ENCODE peak calls at places on chromosomes 12 and 14, in five cellular contexts. M is astrocyte of the spinal cord, N is IMR-90, T is NB4, O is A549. W is an unnamed sample.

GRCh38 chr14:91649930-91650329 is 82.0 kb downstream of the CATSPERB start:
- DNase-seq in T (peak; percentile 30), N (peak; percentile 49), O (peak; percentile 43), M (peak; percentile 16), W (no peak)

GRCh38 chr12:28631831-28632230 is 441.6 kb downstream of the CCDC91 start:
- DNase-seq in O (no peak), N (peak; percentile 84), M (no peak), T (no peak), W (no peak)

GRCh38 chr14:46381674-46382073 is 269.9 kb downstream of the RPL10L start:
- DNase-seq in M (no peak), O (no peak), T (no peak), N (no peak), W (no peak)

GRCh38 chr14:93716002-93716401 is 72.3 kb downstream of the PRIMA1 start:
- DNase-seq in M (no peak), T (no peak), O (no peak), N (no peak), W (no peak)

GRCh38 chr14:54893151-54893760 is 9.4 kb downstream of the GCH1 start:
- DNase-seq in T (peak; percentile 34), N (peak; percentile 80), M (peak; percentile 71), O (peak; percentile 64), W (no peak)

GRCh38 chr12:119988788-119989618 is at the start of gene BICDL1:
- DNase-seq in T (peak; percentile 81), N (peak; percentile 23), M (peak; percentile 11), O (peak; percentile 82), W (peak; percentile 84)

GRCh38 chr12:47249082-47249481 is 169.3 kb upstream of the AMIGO2 start:
- DNase-seq in N (no peak), O (no peak), M (no peak), T (no peak), W (no peak)

GRCh38 chr12:120368789-120369475 is at the start of gene MSI1:
- DNase-seq in M (no peak), T (no peak), N (no peak), O (no peak), W (no peak)

GRCh38 chr12:132716356-132716755 is 5.7 kb downstream of the PGAM5 start:
- DNase-seq in M (no peak), T (no peak), N (no peak), O (no peak), W (no peak)

GRCh38 chr14:72476657-72477499 is 417.0 kb downstream of the DPF3 start:
- DNase-seq in O (no peak), M (peak; percentile 93), T (peak; percentile 86), N (peak; percentile 53), W (no peak)

GRCh38 chr12:87923361-87923760 is 105.8 kb downstream of the C12orf50 start:
- DNase-seq in O (no peak), M (peak; percentile 9), T (no peak), N (no peak), W (no peak)

GRCh38 chr12:62313727-62314380 is 53.6 kb downstream of the USP15 start:
- DNase-seq in M (no peak), N (no peak), O (no peak), T (no peak), W (no peak)
- TF ChIP-seq CTCF in M (no peak), N (no peak), O (no peak), T (no peak), W (no peak)

GRCh38 chr12:100138048-100138907 is 4.4 kb downstream of the BLTP3B start:
- DNase-seq in M (peak; percentile 36), O (no peak), N (peak; percentile 15), T (peak; percentile 72), W (no peak)
- TF ChIP-seq CTCF in M (peak; percentile 51), O (peak; percentile 56), N (peak; percentile 27), T (peak; percentile 59), W (peak; percentile 18)

DNA sequence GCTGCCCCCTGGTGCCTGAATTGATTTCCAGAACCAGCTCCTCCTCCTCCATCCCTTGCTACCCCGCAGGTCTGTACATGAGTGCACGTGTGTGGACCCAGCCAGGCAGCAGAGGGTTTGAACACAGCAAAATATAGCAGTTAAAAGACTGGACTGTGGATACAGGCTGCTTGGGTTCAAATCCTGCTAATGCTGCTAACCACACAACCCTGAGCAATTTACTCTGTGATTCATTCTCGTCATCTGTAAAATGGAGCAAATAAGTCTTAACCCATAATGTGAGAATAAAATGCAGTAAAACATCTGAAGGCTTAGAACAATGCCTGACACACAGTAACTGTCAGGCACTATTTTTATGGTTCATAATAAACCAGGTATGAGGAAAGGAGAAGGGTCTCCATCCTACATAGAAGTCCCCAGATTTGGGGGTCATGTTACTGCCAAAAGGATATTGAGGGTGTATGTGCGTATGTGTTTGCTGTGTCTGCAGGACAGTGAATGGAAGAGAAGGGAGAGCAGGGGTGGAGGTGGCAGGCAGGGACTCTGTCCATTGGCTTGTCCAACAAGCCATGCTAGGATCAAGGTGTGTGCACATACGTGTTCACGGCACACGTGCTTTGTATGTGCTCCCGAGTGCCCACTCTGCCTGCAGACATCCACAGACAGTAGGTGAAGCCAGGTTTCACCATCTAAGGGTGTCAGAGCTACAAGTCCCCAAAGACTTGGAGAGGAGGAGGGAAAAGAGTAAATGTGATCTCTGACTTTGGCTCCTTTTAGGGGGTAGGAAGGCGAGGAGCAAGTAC is 1.5 kb upstream of the STAT6 start:
- DNase-seq in N (no peak), T (no peak), O (no peak), M (no peak), W (no peak)
- TF ChIP-seq CTCF in N (no peak), T (peak; percentile 59), O (peak; percentile 95), M (peak; percentile 83), W (peak; percentile 88)

DNA sequence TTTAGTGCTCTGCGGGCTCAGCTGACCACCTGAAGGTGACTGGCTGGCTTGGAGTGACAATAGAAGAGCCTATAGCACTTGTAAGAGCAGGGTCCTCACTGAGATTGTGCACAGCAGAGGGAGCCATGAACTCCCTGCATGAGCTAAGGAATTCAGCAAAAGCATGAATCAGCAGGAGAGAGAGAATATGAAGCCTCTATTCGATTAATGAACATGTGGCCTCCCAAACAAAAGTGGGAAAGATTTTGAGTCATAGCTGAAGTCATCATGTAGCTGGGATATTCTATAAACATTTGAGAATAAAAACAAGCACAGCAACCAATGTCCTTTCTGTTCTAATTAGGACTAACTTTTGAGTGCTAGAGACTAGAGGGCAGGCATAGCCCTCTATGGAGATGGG is 626.6 kb downstream of the DIO2 start:
- DNase-seq in O (no peak), T (no peak), M (peak; percentile 94), N (peak; percentile 98), W (no peak)
- TF ChIP-seq CTCF in O (peak; percentile 25), T (no peak), M (peak; percentile 44), N (peak; percentile 53), W (no peak)

W was measured in progenitor cell of endocrine pancreas.